ENCODE peak calls at places on chromosomes 2 and 18, in four cellular contexts. N is HCT116, A is H1, I is K562. M is an unnamed sample.

GRCh38 chr2:173866858-173867620 is 98.1 kb downstream of the SP3 start:
- DNase-seq in I (no peak), A (no peak), N (no peak), M (no peak)

GRCh38 chr2:56104951-56105350 is 78.8 kb upstream of the CCDC85A start:
- DNase-seq in I (no peak), N (no peak), A (no peak), M (no peak)

GRCh38 chr18:75581336-75582121 is 154.0 kb upstream of the SMIM21 start:
- DNase-seq in N (no peak), A (no peak), I (no peak), M (no peak)

GRCh38 chr2:148643421-148643820 is 1.1 kb upstream of the EPC2 start:
- DNase-seq in A (no peak), I (no peak), N (no peak), M (peak)

GRCh38 chr18:3914833-3915598 is 465.0 kb downstream of the TGIF1 start:
- DNase-seq in N (no peak), I (no peak), A (no peak), M (peak)

GRCh38 chr2:219001577-219002394 is 8.6 kb upstream of the CRYBA2 start:
- DNase-seq in N (peak), I (peak), A (peak), M (no peak)

GRCh38 chr2:144890828-144891227 is 370.9 kb upstream of the ZEB2 start:
- DNase-seq in A (no peak), N (peak), I (no peak), M (no peak)

GRCh38 chr2:120587326-120587996 is 148.2 kb upstream of the GLI2 start:
- DNase-seq in N (no peak), I (peak), A (peak), M (no peak)

GRCh38 chr2:68767031-68767961 is 32.7 kb downstream of the ARHGAP25 start:
- DNase-seq in N (no peak), I (no peak), A (no peak), M (no peak)

GRCh38 chr18:62938006-62938405 is 222.7 kb downstream of the PHLPP1 start:
- DNase-seq in A (no peak), I (no peak), N (no peak), M (no peak)

GRCh38 chr18:23950644-23951043 is 63.9 kb upstream of the TTC39C start:
- DNase-seq in A (no peak), I (no peak), N (no peak), M (no peak)

GRCh38 chr2:100812141-100812540 is 7.8 kb upstream of the NPAS2 start:
- DNase-seq in N (no peak), I (no peak), A (no peak), M (no peak)

GRCh38 chr18:6449213-6449612 is 34.5 kb upstream of the L3MBTL4 start:
- DNase-seq in N (no peak), I (no peak), A (no peak), M (peak)

DNA sequence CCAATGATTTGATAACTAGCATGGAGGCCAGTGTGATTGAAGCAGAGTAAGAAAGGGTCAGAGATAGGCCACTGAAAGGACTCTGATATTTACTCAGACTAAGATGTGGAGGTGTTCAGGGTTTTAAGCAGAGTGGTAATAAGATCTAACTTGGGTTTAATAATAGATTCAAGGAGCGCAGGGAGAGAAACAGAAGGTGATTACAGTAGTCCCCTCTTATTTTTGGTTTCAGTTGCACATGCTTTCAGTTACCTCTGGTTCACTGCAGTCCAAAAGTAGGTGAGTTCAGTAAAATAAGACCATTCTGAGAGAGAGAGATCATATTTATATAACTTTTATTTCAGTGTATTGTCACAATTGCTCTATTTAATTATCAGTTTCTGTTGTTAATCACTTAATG is 13.5 kb upstream of the GALNT13 start:
- DNase-seq in A (no peak), N (no peak), I (no peak), M (no peak)
- TF ChIP-seq EGR1 in A (no peak), N (no peak), I (no peak), M (no peak)

DNA sequence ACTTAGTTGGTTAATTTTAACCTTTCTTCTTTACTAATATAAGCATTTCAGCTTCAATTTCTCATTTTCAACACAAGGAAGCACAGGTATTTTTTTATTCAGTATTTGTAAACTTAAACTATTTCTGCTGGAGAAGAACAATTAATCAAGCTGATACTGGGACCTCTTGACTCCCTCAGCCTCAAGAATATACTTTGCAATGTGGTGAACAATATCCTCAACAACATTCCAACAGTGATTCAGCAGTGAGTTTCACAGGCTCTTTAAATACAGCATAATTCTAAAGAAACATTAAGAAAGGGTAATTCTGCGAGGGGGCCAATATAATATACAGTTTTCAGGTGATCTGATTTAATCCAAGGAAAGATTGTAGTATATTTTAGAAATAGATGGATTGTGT is 10.0 kb downstream of the RAPGEF4 start:
- DNase-seq in N (no peak), I (no peak), A (no peak), M (no peak)
- TF ChIP-seq EGR1 in N (no peak), I (no peak), A (no peak), M (no peak)

GRCh38 chr18:33536904-33537303 is 41.1 kb upstream of the ASXL3 start:
- DNase-seq in N (no peak), I (no peak), A (no peak), M (no peak)

GRCh38 chr18:33541316-33541715 is 36.7 kb upstream of the ASXL3 start:
- DNase-seq in N (no peak), A (no peak), I (no peak), M (no peak)

GRCh38 chr18:33540392-33540791 is 37.6 kb upstream of the ASXL3 start:
- DNase-seq in N (no peak), A (no peak), I (no peak), M (no peak)
- TF ChIP-seq EGR1 in N (no peak), A (no peak), I (no peak), M (no peak)

DNA sequence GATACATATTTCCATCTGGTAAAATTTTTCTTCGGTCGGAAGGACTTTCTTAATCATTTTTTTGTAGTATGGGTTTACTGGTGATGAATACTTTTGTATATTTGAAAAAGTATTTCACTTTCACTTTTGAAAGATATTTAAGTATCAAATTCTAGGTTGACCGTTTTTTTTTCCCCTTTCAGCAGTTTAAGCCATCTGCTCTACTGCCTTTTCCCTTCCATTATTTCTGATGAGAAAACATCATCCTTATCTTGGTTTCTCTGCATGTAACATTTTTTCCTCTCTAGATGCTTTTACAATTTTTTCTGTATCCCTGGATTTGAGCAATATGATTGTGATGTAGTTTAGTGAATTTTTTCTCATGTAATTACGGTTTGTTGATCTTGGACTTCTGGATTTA is 87.0 kb downstream of the MTX2 start:
- DNase-seq in A (no peak), I (no peak), N (no peak), M (no peak)
- TF ChIP-seq EGR1 in A (no peak), I (no peak), N (no peak), M (no peak)

DNA sequence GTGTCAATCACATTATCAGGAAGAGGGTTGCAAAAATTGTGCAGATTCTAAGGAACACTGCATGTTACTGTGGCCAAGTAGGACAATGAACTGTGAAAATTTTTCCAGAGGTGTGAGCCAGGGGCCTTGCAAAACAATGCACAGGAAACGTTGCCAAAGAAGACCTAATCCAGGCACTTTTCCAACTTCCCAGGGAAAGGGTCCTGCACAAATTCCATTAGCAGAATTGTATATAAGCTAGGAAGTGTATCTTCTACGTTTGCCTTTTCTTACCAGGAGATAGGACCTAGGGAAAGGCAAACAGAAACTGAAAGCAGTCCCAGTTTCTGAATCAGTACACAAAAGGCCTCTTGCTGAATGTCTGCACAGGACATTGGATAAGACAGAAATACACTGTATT is 1888.3 kb upstream of the CELF4 start:
- DNase-seq in N (no peak), I (no peak), A (no peak), M (no peak)
- TF ChIP-seq EGR1 in N (no peak), I (no peak), A (no peak), M (no peak)

DNA sequence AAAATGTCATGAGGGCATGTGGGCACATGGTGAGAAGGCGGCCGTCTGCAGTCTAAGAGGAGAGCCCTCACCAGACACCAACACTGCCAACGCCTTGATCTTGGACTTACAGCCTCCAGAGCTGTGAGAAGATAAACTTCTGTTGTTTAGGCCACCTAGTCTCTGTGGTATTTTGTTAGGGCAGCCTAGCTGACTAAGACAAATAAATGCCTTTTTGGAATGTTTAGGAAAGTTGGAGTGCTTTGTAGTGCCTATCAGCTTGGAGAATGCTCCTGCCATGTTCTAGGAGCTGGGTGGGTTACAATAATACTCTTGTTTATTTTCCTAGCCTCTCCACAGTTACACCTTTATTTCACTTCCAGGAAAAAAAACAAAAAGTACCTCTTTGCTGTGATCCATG is 92.0 kb downstream of the SPP2 start:
- DNase-seq in N (no peak), A (no peak), I (no peak), M (no peak)
- TF ChIP-seq EGR1 in N (no peak), A (no peak), I (no peak), M (no peak)

DNA sequence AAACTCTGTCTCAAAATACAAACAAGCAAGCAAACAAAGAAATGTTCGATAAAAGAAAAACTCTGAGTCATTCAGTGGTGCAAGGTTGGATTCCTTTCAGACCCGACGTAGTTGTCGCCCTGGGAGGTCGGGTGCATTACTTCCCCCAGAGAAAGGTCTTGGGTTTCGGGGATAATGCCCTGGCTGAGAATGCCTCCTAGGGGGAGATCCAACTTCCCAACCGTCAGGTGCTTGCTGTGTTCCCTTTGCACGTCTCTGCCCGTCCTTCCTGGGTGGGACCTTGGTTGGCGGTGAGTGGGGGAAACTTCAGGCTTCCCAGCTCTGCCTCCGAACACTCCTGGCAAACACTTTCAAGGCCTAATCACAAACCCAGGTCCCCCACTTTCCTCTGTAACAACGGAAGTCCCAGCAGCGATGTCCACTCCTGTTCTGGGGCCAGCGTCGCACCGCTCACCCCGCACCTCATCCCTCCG is 609 bp downstream of the TPGS2 start:
- DNase-seq in A (no peak), N (peak), I (no peak), M (no peak)
- TF ChIP-seq EGR1 in A (no peak), N (no peak), I (no peak), M (no peak)

DNA sequence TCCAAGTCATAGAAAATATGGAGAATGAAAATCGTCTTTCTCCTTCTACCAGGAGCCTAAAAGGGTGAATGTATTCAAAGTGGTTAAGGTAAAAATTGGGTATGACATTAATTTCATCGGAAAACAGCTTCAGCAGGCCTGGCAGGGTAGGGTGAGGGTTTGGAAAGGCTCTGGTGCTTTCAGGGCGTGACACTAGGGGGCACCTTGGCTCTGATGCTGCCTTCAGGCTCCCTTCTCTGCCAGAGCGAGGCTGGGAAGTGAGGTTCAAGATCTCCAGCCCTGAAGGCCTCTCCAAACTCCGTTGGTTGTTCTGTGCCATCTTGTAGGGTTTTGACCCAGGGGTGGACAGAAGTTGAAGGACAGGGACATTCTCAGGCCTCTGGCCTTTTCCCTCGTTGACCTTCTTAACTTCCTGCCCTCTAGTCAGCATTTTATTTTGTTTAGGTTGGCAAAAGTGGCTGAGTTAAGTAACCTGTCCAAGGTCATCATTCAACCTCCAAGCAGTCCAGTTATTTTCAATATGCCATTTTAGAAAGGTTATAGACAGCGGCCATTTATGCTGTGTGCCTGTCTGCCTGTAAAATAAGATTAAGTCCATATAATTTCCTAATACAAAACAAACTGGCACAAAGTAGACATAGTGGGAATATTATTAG is 40.3 kb downstream of the EML6 start:
- DNase-seq in I (no peak), A (peak), N (no peak), M (no peak)
- TF ChIP-seq EGR1 in I (no peak), A (no peak), N (no peak), M (no peak)

GRCh38 chr2:198316852-198317395 is 512.5 kb downstream of the PLCL1 start:
- DNase-seq in N (no peak), A (no peak), I (no peak), M (no peak)
- TF ChIP-seq EGR1 in N (no peak), A (no peak), I (no peak), M (no peak)